ENCODE peak calls at places on chromosomes 16 and 17, in ten cellular contexts. V is left ventricle myocardium inferior; C is endodermal cell; I is CD8-positive, alpha-beta T cell; Z is cardiac muscle cell; L is SK-N-SH; E is tibial artery; N is body of pancreas; A is tibial nerve; O is Peyer's patch. X is an unnamed sample.

GRCh38 chr17:41540921-41541625 is 13.0 kb upstream of the KRT19 start:
- DNase-seq in V (no peak), C (peak), I (no peak), Z (no peak), L (no peak), E (no peak), N (no peak), A (no peak), O (no peak), X (no peak)

GRCh38 chr16:57788252-57788841 is 13.9 kb downstream of the KIFC3 start:
- DNase-seq in V (no peak), C (no peak), I (no peak), Z (no peak), L (no peak), E (no peak), N (no peak), A (no peak), O (peak), X (no peak)

GRCh38 chr16:11698271-11698689 is 30.0 kb downstream of the SNN start:
- DNase-seq in V (no peak), C (no peak), I (no peak), Z (no peak), L (no peak), E (no peak), N (no peak), A (no peak), O (no peak), X (no peak)

GRCh38 chr17:51050291-51051033 is 70.2 kb downstream of the SPAG9 start:
- DNase-seq in V (no peak), C (no peak), I (no peak), Z (no peak), L (no peak), E (no peak), N (no peak), A (no peak), O (no peak), X (no peak)

GRCh38 chr17:340074-340473 is 12.5 kb downstream of the RPH3AL start:
- DNase-seq in V (no peak), C (no peak), I (no peak), Z (no peak), L (peak), E (no peak), N (peak), A (no peak), O (no peak), X (no peak)

GRCh38 chr16:82704369-82704768 is 77.6 kb downstream of the CDH13 start:
- DNase-seq in V (no peak), C (no peak), I (no peak), Z (no peak), L (no peak), E (no peak), N (no peak), A (no peak), O (no peak), X (no peak)

GRCh38 chr17:44130693-44131349 is 7.4 kb upstream of the HDAC5 start:
- DNase-seq in V (no peak), C (no peak), I (no peak), Z (no peak), L (no peak), E (no peak), N (no peak), A (no peak), O (no peak), X (no peak)

GRCh38 chr16:48117217-48118105 is 38.3 kb downstream of the ABCC12 start:
- DNase-seq in V (peak), C (peak), I (peak), Z (peak), L (peak), E (no peak), N (no peak), A (peak), O (no peak), X (peak)

GRCh38 chr17:41416478-41416877 is 7.9 kb downstream of the KRT37 start:
- DNase-seq in V (no peak), C (no peak), I (no peak), Z (no peak), L (no peak), E (no peak), N (no peak), A (no peak), O (no peak), X (no peak)

GRCh38 chr17:56937688-56938087 is 23.2 kb downstream of the COIL start:
- DNase-seq in V (no peak), C (no peak), I (no peak), Z (no peak), L (no peak), E (no peak), N (no peak), A (no peak), O (no peak), X (no peak)

GRCh38 chr16:4847774-4848587 is 700 bp downstream of the UBN1 start:
- DNase-seq in V (peak), C (peak), I (peak), Z (peak), L (peak), E (peak), N (peak), A (peak), O (peak), X (peak)

GRCh38 chr17:12256380-12256995 is 235.8 kb downstream of the MAP2K4 start:
- DNase-seq in V (no peak), C (no peak), I (no peak), Z (peak), L (peak), E (no peak), N (peak), A (peak), O (no peak), X (peak)

GRCh38 chr17:3012926-3013581 is 50.4 kb downstream of the OR1D5 start:
- DNase-seq in V (peak), C (peak), I (peak), Z (peak), L (peak), E (no peak), N (peak), A (peak), O (peak), X (peak)

GRCh38 chr17:72561266-72561665 is 440.4 kb downstream of the SOX9 start:
- DNase-seq in V (no peak), C (no peak), I (no peak), Z (no peak), L (no peak), E (no peak), N (no peak), A (no peak), O (no peak), X (no peak)

GRCh38 chr17:63405741-63406261 is 40.3 kb downstream of the CYB561 start:
- DNase-seq in V (no peak), C (no peak), I (no peak), Z (peak), L (peak), E (no peak), N (no peak), A (peak), O (no peak), X (peak)

GRCh38 chr17:30924341-30924740 is 2.6 kb downstream of the ADAP2 start:
- DNase-seq in V (no peak), C (peak), I (no peak), Z (no peak), L (no peak), E (peak), N (no peak), A (no peak), O (no peak), X (no peak)

GRCh38 chr16:85612801-85613608 is at the start of gene GSE1:
- DNase-seq in V (peak), C (peak), I (peak), Z (peak), L (peak), E (peak), N (peak), A (peak), O (peak), X (peak)

GRCh38 chr17:60863892-60864673 is 186.4 kb downstream of the BCAS3 start:
- DNase-seq in V (no peak), C (no peak), I (no peak), Z (peak), L (no peak), E (no peak), N (no peak), A (no peak), O (no peak), X (no peak)

GRCh38 chr16:27240948-27241531 is 27.5 kb downstream of the NSMCE1 start:
- DNase-seq in V (no peak), C (peak), I (no peak), Z (peak), L (no peak), E (peak), N (no peak), A (no peak), O (no peak), X (no peak)

GRCh38 chr16:20906225-20906870 is 5.8 kb downstream of the LYRM1 start:
- DNase-seq in V (no peak), C (no peak), I (no peak), Z (peak), L (no peak), E (no peak), N (no peak), A (peak), O (no peak), X (no peak)

DNA sequence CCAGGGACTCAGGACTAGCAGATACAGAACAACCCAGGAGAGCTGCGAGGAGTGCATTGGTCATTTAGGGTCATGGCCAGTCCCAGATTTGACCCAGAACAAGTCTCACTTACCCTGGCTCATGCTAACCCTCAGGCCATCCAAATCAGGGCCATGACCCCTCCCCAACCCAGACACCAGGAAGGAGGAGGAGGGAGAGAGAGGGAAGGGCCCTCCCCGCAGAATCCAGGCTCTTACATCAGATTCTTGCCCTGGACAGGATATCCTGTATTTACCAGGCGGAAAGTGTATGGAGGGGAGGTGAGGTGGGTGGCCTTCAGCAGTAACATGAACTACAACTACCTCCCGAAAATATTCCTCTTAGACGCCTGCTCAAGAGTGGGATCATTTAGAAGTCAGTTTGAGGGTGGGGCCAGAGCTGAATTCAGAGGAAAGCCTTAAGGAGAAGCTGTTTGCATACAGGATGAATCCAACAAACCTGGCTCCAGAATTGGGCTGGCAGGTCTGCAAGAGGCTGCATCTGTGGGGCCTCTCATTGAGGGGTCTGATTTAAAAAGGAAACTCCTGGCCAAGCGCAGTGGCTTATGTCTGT is 2.1 kb downstream of the VAT1 start:
- DNase-seq in V (no peak), C (peak), I (no peak), Z (peak), L (no peak), E (no peak), N (no peak), A (no peak), O (no peak), X (no peak)
- H3K27ac ChIP-seq in V (peak), C (peak), I (no peak), Z (peak), L (peak), E (peak), N (peak), A (peak), O (no peak), X (no peak)

GRCh38 chr16:2933701-2934100 is 22.0 kb downstream of the FLYWCH1 start:
- DNase-seq in V (no peak), C (no peak), I (no peak), Z (no peak), L (peak), E (no peak), N (no peak), A (no peak), O (no peak), X (no peak)
- H3K27ac ChIP-seq in V (no peak), C (no peak), I (no peak), Z (no peak), L (no peak), E (no peak), N (no peak), A (no peak), O (no peak), X (no peak)

GRCh38 chr17:35715416-35715815 is 16.0 kb upstream of the RASL10B start:
- DNase-seq in V (no peak), C (no peak), I (no peak), Z (no peak), L (no peak), E (no peak), N (no peak), A (no peak), O (no peak), X (peak)
- H3K27ac ChIP-seq in V (peak), C (no peak), I (no peak), Z (peak), L (no peak), E (peak), N (no peak), A (peak), O (no peak), X (no peak)

GRCh38 chr17:77127735-77128361 is 12.9 kb upstream of the SEC14L1 start:
- DNase-seq in V (peak), C (no peak), I (peak), Z (peak), L (no peak), E (peak), N (peak), A (peak), O (peak), X (no peak)
- H3K27ac ChIP-seq in V (peak), C (no peak), I (peak), Z (no peak), L (no peak), E (peak), N (no peak), A (peak), O (peak), X (no peak)

DNA sequence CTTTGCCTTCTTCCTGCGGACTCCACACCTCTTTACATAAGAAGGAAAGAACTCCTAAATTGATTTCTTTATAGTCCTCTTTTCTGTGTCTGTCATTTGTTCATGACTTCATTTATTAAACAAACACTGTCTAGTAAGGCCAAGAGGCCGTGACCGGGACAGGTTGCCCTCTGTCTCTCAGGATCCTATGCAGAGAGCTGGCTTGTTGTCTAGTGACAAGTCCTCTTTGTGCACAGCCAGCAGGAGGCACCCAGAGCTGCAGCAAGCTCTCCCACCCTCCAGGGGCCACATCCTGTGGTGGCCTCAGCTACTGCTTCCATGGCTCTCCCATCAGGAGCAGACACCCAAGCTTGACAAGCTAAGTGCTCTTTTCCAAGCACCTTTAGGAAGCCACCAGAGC is 50.6 kb downstream of the PLD6 start:
- DNase-seq in V (no peak), C (no peak), I (no peak), Z (no peak), L (no peak), E (no peak), N (no peak), A (no peak), O (no peak), X (no peak)
- H3K27ac ChIP-seq in V (no peak), C (no peak), I (no peak), Z (no peak), L (no peak), E (no peak), N (no peak), A (no peak), O (no peak), X (no peak)

DNA sequence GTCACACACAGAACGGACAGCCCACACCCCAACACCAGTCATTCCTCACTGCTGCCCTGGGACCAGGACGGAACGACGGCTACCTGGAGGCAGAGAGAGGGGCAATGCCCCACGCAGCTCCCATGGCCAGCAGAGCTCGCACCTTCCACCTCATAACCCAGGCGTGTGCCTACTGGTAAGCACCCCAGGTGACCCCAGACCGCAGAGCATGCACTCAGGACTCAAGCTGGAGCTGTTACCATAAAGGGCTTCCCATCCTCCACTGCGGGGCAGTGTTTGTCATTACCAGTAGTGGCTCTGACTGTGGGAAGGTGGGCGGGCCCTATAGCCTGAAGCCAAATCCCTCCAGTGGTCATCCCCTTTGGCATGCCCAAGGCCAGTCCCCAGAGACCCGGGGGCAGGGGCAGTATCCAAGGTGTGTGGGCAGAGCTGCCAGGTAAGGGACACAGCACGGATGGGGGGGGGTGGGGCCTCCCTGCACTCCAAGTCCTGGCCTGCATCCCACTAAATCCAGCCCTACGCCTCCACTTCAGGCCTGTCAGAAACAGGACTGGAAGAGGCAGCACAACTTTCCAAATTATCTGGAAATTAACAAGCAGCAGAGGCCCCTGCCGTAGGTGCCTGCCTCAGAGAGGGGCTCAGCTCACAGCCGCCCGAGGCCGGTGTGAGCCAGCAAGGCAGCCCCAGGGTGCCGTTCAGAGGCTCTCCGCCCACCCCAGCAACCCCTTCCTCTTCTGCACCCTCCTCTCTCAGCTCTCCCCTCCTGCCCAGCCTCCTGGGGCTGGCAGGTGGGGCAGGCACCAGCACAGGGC is 4.8 kb upstream of the BCAR1 start:
- DNase-seq in V (no peak), C (peak), I (no peak), Z (no peak), L (no peak), E (peak), N (peak), A (no peak), O (no peak), X (no peak)
- H3K27ac ChIP-seq in V (peak), C (peak), I (no peak), Z (peak), L (peak), E (peak), N (peak), A (peak), O (peak), X (no peak)

DNA sequence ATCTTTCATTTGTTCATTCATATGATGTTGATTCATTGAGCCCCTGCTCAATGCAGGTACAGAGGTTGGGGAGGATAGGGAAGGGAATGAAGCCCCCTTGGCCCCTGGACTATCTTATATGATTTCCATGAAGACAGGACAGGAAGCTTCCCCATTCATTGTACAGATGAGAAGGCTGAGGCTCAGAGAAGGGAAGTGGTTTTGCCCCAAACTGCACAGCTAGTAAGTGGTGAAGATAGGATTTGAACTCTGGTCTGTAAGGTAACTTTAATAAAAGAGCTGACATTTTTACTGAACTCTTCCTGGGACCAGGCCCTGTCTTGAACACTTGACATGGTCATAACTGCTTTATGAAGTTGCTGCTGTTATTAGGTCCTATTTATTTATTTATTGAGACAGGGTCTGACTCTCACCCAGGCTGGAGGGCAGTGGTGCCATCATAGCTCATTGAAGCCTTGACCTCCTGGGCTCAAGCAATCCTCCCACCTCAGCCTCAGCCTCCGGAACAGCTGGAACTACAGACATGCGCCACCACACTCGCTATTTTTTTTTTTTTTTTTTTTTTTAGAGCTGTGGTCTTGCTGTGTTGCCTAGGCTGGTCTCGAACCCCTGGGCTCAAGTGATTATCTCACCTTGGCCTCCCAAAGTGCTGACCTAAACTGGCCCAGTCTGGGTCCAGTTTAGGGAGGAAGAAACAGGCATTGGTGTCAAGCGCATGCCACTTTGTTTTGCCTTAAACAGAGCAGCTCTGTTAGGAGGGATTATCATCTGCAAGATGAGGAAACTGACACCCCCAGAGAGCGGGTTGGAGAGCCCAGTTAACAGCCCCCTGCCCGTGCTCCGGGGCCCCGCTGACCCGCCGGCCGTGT is 5.0 kb downstream of the CTF1 start:
- DNase-seq in V (no peak), C (no peak), I (no peak), Z (peak), L (no peak), E (no peak), N (no peak), A (no peak), O (no peak), X (no peak)
- H3K27ac ChIP-seq in V (peak), C (peak), I (peak), Z (peak), L (peak), E (peak), N (peak), A (peak), O (peak), X (no peak)

GRCh38 chr17:38710603-38710962 is 5.5 kb downstream of the MLLT6 start:
- DNase-seq in V (no peak), C (no peak), I (no peak), Z (no peak), L (no peak), E (no peak), N (no peak), A (no peak), O (no peak), X (no peak)

GRCh38 chr17:38713456-38713855 is 8.4 kb downstream of the MLLT6 start:
- DNase-seq in V (no peak), C (no peak), I (no peak), Z (no peak), L (no peak), E (no peak), N (no peak), A (no peak), O (no peak), X (no peak)

GRCh38 chr17:38711792-38712571 is 6.9 kb downstream of the MLLT6 start:
- DNase-seq in V (peak), C (no peak), I (no peak), Z (no peak), L (no peak), E (no peak), N (peak), A (no peak), O (no peak), X (no peak)

GRCh38 chr17:38710985-38711384 is 5.9 kb downstream of the MLLT6 start:
- DNase-seq in V (no peak), C (no peak), I (no peak), Z (no peak), L (no peak), E (no peak), N (no peak), A (no peak), O (no peak), X (no peak)

GRCh38 chr17:38712593-38712992 is 7.5 kb downstream of the MLLT6 start:
- DNase-seq in V (no peak), C (no peak), I (no peak), Z (no peak), L (no peak), E (no peak), N (no peak), A (no peak), O (no peak), X (no peak)
- H3K27ac ChIP-seq in V (peak), C (no peak), I (no peak), Z (no peak), L (no peak), E (no peak), N (no peak), A (no peak), O (no peak), X (no peak)